ENCODE peak calls at places on chromosome 20, in ten cellular contexts. One of them, this sample, is unnamed.

GRCh38 chr20:33746325-33746998 is 14.7 kb downstream of the ZNF341 start:
- DNase-seq in IMR-90: no peak
- DNase-seq in suprapubic skin: no peak
- DNase-seq in breast epithelium: no peak
- DNase-seq in DND-41: no peak
- DNase-seq in stomach: no peak
- DNase-seq in GM23338: no peak
- DNase-seq in cardiac muscle cell: no peak
- DNase-seq in OCI-LY7: no peak
- DNase-seq in pancreas: no peak
- DNase-seq in this sample: no peak

GRCh38 chr20:57688864-57689263 is 21.0 kb downstream of the PMEPA1 start:
- DNase-seq in DND-41: no peak
- DNase-seq in breast epithelium: no peak
- DNase-seq in OCI-LY7: no peak
- DNase-seq in GM23338: no peak
- DNase-seq in cardiac muscle cell: no peak
- DNase-seq in stomach: no peak
- DNase-seq in pancreas: no peak
- DNase-seq in suprapubic skin: no peak
- DNase-seq in IMR-90: no peak
- DNase-seq in this sample: no peak

GRCh38 chr20:23047738-23048214 is 1.7 kb downstream of the THBD start:
- DNase-seq in cardiac muscle cell: no peak
- DNase-seq in IMR-90: no peak
- DNase-seq in DND-41: no peak
- DNase-seq in stomach: peak; percentile 46
- DNase-seq in pancreas: no peak
- DNase-seq in breast epithelium: no peak
- DNase-seq in OCI-LY7: no peak
- DNase-seq in GM23338: peak; percentile 12
- DNase-seq in suprapubic skin: no peak
- DNase-seq in this sample: peak; percentile 34

GRCh38 chr20:9021699-9022098 is 47.2 kb upstream of the PLCB4 start:
- DNase-seq in OCI-LY7: no peak
- DNase-seq in DND-41: no peak
- DNase-seq in breast epithelium: peak; percentile 26
- DNase-seq in IMR-90: peak; percentile 16
- DNase-seq in suprapubic skin: no peak
- DNase-seq in GM23338: peak; percentile 57
- DNase-seq in stomach: no peak
- DNase-seq in pancreas: no peak
- DNase-seq in cardiac muscle cell: no peak
- DNase-seq in this sample: no peak

GRCh38 chr20:24004470-24004869 is 15.9 kb upstream of the GGTLC1 start:
- DNase-seq in IMR-90: no peak
- DNase-seq in stomach: no peak
- DNase-seq in suprapubic skin: no peak
- DNase-seq in GM23338: peak; percentile 11
- DNase-seq in DND-41: no peak
- DNase-seq in breast epithelium: no peak
- DNase-seq in pancreas: no peak
- DNase-seq in OCI-LY7: no peak
- DNase-seq in cardiac muscle cell: no peak
- DNase-seq in this sample: no peak

GRCh38 chr20:42173440-42173839 is 555.3 kb upstream of the CHD6 start:
- DNase-seq in pancreas: no peak
- DNase-seq in IMR-90: no peak
- DNase-seq in suprapubic skin: no peak
- DNase-seq in OCI-LY7: no peak
- DNase-seq in cardiac muscle cell: no peak
- DNase-seq in breast epithelium: no peak
- DNase-seq in GM23338: no peak
- DNase-seq in stomach: no peak
- DNase-seq in DND-41: no peak
- DNase-seq in this sample: no peak

GRCh38 chr20:56890011-56890410 is 260.9 kb downstream of the TFAP2C start:
- DNase-seq in OCI-LY7: no peak
- DNase-seq in pancreas: no peak
- DNase-seq in GM23338: no peak
- DNase-seq in DND-41: no peak
- DNase-seq in breast epithelium: no peak
- DNase-seq in IMR-90: no peak
- DNase-seq in cardiac muscle cell: no peak
- DNase-seq in suprapubic skin: no peak
- DNase-seq in stomach: no peak
- DNase-seq in this sample: no peak

GRCh38 chr20:37992802-37993538 is 40.3 kb downstream of the TTI1 start:
- DNase-seq in pancreas: no peak
- DNase-seq in IMR-90: peak; percentile 78
- DNase-seq in suprapubic skin: no peak
- DNase-seq in OCI-LY7: peak; percentile 42
- DNase-seq in DND-41: peak; percentile 30
- DNase-seq in breast epithelium: peak; percentile 36
- DNase-seq in GM23338: peak; percentile 46
- DNase-seq in stomach: no peak
- DNase-seq in cardiac muscle cell: peak; percentile 92
- DNase-seq in this sample: peak; percentile 64

GRCh38 chr20:22561965-22562581 is 22.3 kb downstream of the FOXA2 start:
- DNase-seq in IMR-90: no peak
- DNase-seq in suprapubic skin: no peak
- DNase-seq in OCI-LY7: no peak
- DNase-seq in GM23338: no peak
- DNase-seq in breast epithelium: no peak
- DNase-seq in pancreas: no peak
- DNase-seq in stomach: no peak
- DNase-seq in cardiac muscle cell: no peak
- DNase-seq in DND-41: no peak
- DNase-seq in this sample: no peak

GRCh38 chr20:13613917-13614316 is 24.8 kb downstream of the TASP1 start:
- DNase-seq in IMR-90: no peak
- DNase-seq in suprapubic skin: no peak
- DNase-seq in DND-41: no peak
- DNase-seq in OCI-LY7: no peak
- DNase-seq in stomach: no peak
- DNase-seq in cardiac muscle cell: no peak
- DNase-seq in pancreas: no peak
- DNase-seq in breast epithelium: no peak
- DNase-seq in GM23338: no peak
- DNase-seq in this sample: no peak

GRCh38 chr20:63178889-63179751 is 36.8 kb downstream of the YTHDF1 start:
- DNase-seq in breast epithelium: no peak
- DNase-seq in GM23338: peak; percentile 53
- DNase-seq in OCI-LY7: peak; percentile 30
- DNase-seq in IMR-90: peak; percentile 4
- DNase-seq in suprapubic skin: no peak
- DNase-seq in pancreas: peak; percentile 8
- DNase-seq in cardiac muscle cell: peak; percentile 46
- DNase-seq in DND-41: peak; percentile 77
- DNase-seq in stomach: peak; percentile 36
- DNase-seq in this sample: peak; percentile 42

GRCh38 chr20:38119446-38119845 is 45.6 kb downstream of the TGM2 start:
- DNase-seq in OCI-LY7: no peak
- DNase-seq in suprapubic skin: no peak
- DNase-seq in cardiac muscle cell: no peak
- DNase-seq in breast epithelium: no peak
- DNase-seq in stomach: peak; percentile 11
- DNase-seq in IMR-90: no peak
- DNase-seq in DND-41: no peak
- DNase-seq in GM23338: no peak
- DNase-seq in pancreas: no peak
- DNase-seq in this sample: no peak

GRCh38 chr20:41717464-41717863 is 99.3 kb upstream of the CHD6 start:
- DNase-seq in suprapubic skin: no peak
- DNase-seq in GM23338: no peak
- DNase-seq in cardiac muscle cell: no peak
- DNase-seq in pancreas: no peak
- DNase-seq in IMR-90: no peak
- DNase-seq in breast epithelium: no peak
- DNase-seq in OCI-LY7: no peak
- DNase-seq in DND-41: no peak
- DNase-seq in stomach: peak; percentile 51
- DNase-seq in this sample: no peak

GRCh38 chr20:6767536-6768227 is at the start of gene BMP2:
- DNase-seq in breast epithelium: no peak
- DNase-seq in stomach: peak; percentile 70
- DNase-seq in OCI-LY7: no peak
- DNase-seq in GM23338: peak; percentile 61
- DNase-seq in IMR-90: peak; percentile 50
- DNase-seq in suprapubic skin: peak; percentile 77
- DNase-seq in cardiac muscle cell: peak; percentile 91
- DNase-seq in DND-41: no peak
- DNase-seq in pancreas: peak; percentile 55
- DNase-seq in this sample: peak; percentile 60

GRCh38 chr20:51154708-51155690 is 132.1 kb upstream of the KCNG1 start:
- DNase-seq in IMR-90: no peak
- DNase-seq in DND-41: no peak
- DNase-seq in breast epithelium: no peak
- DNase-seq in GM23338: no peak
- DNase-seq in stomach: no peak
- DNase-seq in cardiac muscle cell: no peak
- DNase-seq in suprapubic skin: no peak
- DNase-seq in OCI-LY7: no peak
- DNase-seq in pancreas: no peak
- DNase-seq in this sample: no peak

GRCh38 chr20:21104466-21104761 is 1.7 kb downstream of the LINC00237 start:
- DNase-seq in pancreas: no peak
- DNase-seq in breast epithelium: no peak
- DNase-seq in stomach: no peak
- DNase-seq in OCI-LY7: no peak
- DNase-seq in DND-41: no peak
- DNase-seq in GM23338: peak; percentile 67
- DNase-seq in cardiac muscle cell: no peak
- DNase-seq in suprapubic skin: no peak
- DNase-seq in IMR-90: no peak
- DNase-seq in this sample: no peak
- H3K4me1 ChIP-seq in pancreas: peaks cover 5% of the 10 kb centered on the region
- H3K4me1 ChIP-seq in breast epithelium: no peaks in the 10 kb centered on the region
- H3K4me1 ChIP-seq in stomach: peaks cover 59% of the 10 kb centered on the region
- H3K4me1 ChIP-seq in OCI-LY7: peaks cover 29% of the 10 kb centered on the region
- H3K4me1 ChIP-seq in DND-41: no peaks in the 10 kb centered on the region
- H3K4me1 ChIP-seq in GM23338: peaks cover 41% of the 10 kb centered on the region
- H3K4me1 ChIP-seq in cardiac muscle cell: peaks cover 8% of the 10 kb centered on the region
- H3K4me1 ChIP-seq in suprapubic skin: peaks cover 59% of the 10 kb centered on the region
- H3K4me1 ChIP-seq in IMR-90: peaks cover 5% of the 10 kb centered on the region
- H3K4me1 ChIP-seq in this sample: peaks cover 13% of the 10 kb centered on the region

GRCh38 chr20:19211661-19212523 is 550 bp upstream of the SLC24A3 start:
- DNase-seq in cardiac muscle cell: peak; percentile 59
- DNase-seq in suprapubic skin: no peak
- DNase-seq in GM23338: peak; percentile 73
- DNase-seq in OCI-LY7: no peak
- DNase-seq in DND-41: no peak
- DNase-seq in pancreas: no peak
- DNase-seq in breast epithelium: no peak
- DNase-seq in stomach: peak; percentile 39
- DNase-seq in IMR-90: no peak
- DNase-seq in this sample: peak; percentile 30
- TF ChIP-seq CTCF in cardiac muscle cell: no peak
- TF ChIP-seq CTCF in suprapubic skin: no peak
- TF ChIP-seq CTCF in GM23338: peak; percentile 7
- TF ChIP-seq CTCF in OCI-LY7: no peak
- TF ChIP-seq CTCF in DND-41: no peak
- TF ChIP-seq CTCF in pancreas: no peak
- TF ChIP-seq CTCF in breast epithelium: no peak
- TF ChIP-seq CTCF in stomach: no peak
- TF ChIP-seq CTCF in IMR-90: no peak
- TF ChIP-seq CTCF in this sample: peak; percentile 19

GRCh38 chr20:21230686-21231085 is 72.4 kb upstream of the XRN2 start:
- DNase-seq in IMR-90: peak; percentile 13
- DNase-seq in GM23338: no peak
- DNase-seq in stomach: no peak
- DNase-seq in pancreas: no peak
- DNase-seq in OCI-LY7: no peak
- DNase-seq in DND-41: no peak
- DNase-seq in suprapubic skin: no peak
- DNase-seq in cardiac muscle cell: no peak
- DNase-seq in breast epithelium: no peak
- DNase-seq in this sample: no peak

GRCh38 chr20:21228511-21228910 is 74.6 kb upstream of the XRN2 start:
- DNase-seq in stomach: no peak
- DNase-seq in breast epithelium: no peak
- DNase-seq in OCI-LY7: peak; percentile 34
- DNase-seq in IMR-90: no peak
- DNase-seq in pancreas: no peak
- DNase-seq in suprapubic skin: no peak
- DNase-seq in cardiac muscle cell: no peak
- DNase-seq in DND-41: no peak
- DNase-seq in GM23338: no peak
- DNase-seq in this sample: no peak

GRCh38 chr20:21232546-21233280 is 70.4 kb upstream of the XRN2 start:
- DNase-seq in stomach: no peak
- DNase-seq in OCI-LY7: no peak
- DNase-seq in GM23338: no peak
- DNase-seq in cardiac muscle cell: no peak
- DNase-seq in suprapubic skin: no peak
- DNase-seq in pancreas: no peak
- DNase-seq in DND-41: no peak
- DNase-seq in breast epithelium: no peak
- DNase-seq in IMR-90: no peak
- DNase-seq in this sample: no peak

GRCh38 chr20:21230220-21230619 is 72.9 kb upstream of the XRN2 start:
- DNase-seq in GM23338: no peak
- DNase-seq in breast epithelium: no peak
- DNase-seq in suprapubic skin: no peak
- DNase-seq in IMR-90: no peak
- DNase-seq in stomach: no peak
- DNase-seq in OCI-LY7: no peak
- DNase-seq in pancreas: no peak
- DNase-seq in cardiac muscle cell: no peak
- DNase-seq in DND-41: no peak
- DNase-seq in this sample: no peak

DNA sequence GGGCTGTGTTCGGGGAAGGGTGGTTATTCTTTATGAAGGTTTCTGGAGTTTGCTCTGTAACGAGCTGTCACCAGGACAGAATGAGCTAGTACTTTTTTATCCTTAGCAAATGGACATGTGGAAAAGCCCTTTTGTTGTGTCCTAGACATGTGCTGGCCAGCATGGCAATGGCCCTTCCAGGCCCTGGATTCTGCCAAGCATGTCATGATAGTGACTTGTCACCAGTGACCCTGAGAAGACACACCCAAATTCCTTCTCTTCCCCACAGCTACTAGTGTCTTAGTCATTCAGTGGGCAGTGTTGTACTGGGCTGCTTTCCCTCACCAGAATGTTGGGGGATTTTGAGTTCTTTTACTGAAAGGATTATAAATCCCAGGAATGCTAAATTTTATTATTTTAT is 74.0 kb upstream of the XRN2 start:
- DNase-seq in GM23338: no peak
- DNase-seq in stomach: no peak
- DNase-seq in OCI-LY7: no peak
- DNase-seq in cardiac muscle cell: no peak
- DNase-seq in IMR-90: peak; percentile 15
- DNase-seq in DND-41: no peak
- DNase-seq in pancreas: no peak
- DNase-seq in breast epithelium: no peak
- DNase-seq in suprapubic skin: no peak
- DNase-seq in this sample: no peak
- H3K4me1 ChIP-seq in GM23338: peaks cover 39% of the 10 kb centered on the region
- H3K4me1 ChIP-seq in stomach: no peaks in the 10 kb centered on the region
- H3K4me1 ChIP-seq in OCI-LY7: peaks cover 9% of the 10 kb centered on the region
- H3K4me1 ChIP-seq in cardiac muscle cell: no peaks in the 10 kb centered on the region
- H3K4me1 ChIP-seq in IMR-90: peaks cover 7% of the 10 kb centered on the region
- H3K4me1 ChIP-seq in DND-41: no peaks in the 10 kb centered on the region
- H3K4me1 ChIP-seq in pancreas: no peaks in the 10 kb centered on the region
- H3K4me1 ChIP-seq in breast epithelium: no peaks in the 10 kb centered on the region
- H3K4me1 ChIP-seq in suprapubic skin: no peaks in the 10 kb centered on the region
- H3K4me1 ChIP-seq in this sample: no peaks in the 10 kb centered on the region

GRCh38 chr20:58838174-58838573 is 12.5 kb downstream of the GNAS-AS1 start:
- DNase-seq in cardiac muscle cell: no peak
- DNase-seq in OCI-LY7: no peak
- DNase-seq in IMR-90: no peak
- DNase-seq in stomach: no peak
- DNase-seq in GM23338: no peak
- DNase-seq in breast epithelium: no peak
- DNase-seq in DND-41: no peak
- DNase-seq in pancreas: no peak
- DNase-seq in suprapubic skin: no peak
- DNase-seq in this sample: no peak
- TF ChIP-seq CTCF in cardiac muscle cell: no peak
- TF ChIP-seq CTCF in OCI-LY7: peak; percentile 13
- TF ChIP-seq CTCF in IMR-90: no peak
- TF ChIP-seq CTCF in stomach: no peak
- TF ChIP-seq CTCF in GM23338: peak; percentile 57
- TF ChIP-seq CTCF in breast epithelium: no peak
- TF ChIP-seq CTCF in DND-41: peak; percentile 21
- TF ChIP-seq CTCF in pancreas: no peak
- TF ChIP-seq CTCF in suprapubic skin: no peak
- TF ChIP-seq CTCF in this sample: no peak

This sample was measured in heart left ventricle.